ENCODE peak calls at places on chromosome 19, in ten cellular contexts. V is ELR; Y is RCC 7860; A is activated CD8-positive, alpha-beta memory T cell treated with anti-CD3 and anti-CD28 coated beads for 4 hours; E is hypothalamus; H is HTR-8/SVneo; L is endothelial cell; K is tibial artery; W is HuH-7; T is type B pancreatic cell. J is an unnamed sample.

GRCh38 chr19:32819415-32820400 is 49.9 kb downstream of the SLC7A9 start:
- DNase-seq in V (no peak), Y (no peak), A (no peak), E (no peak), H (no peak), L (no peak), K (no peak), W (no peak), T (no peak), J (no peak)

GRCh38 chr19:18763674-18764590 is 27.2 kb downstream of the COMP start:
- DNase-seq in V (peak), Y (peak), A (no peak), E (no peak), H (peak), L (no peak), K (no peak), W (no peak), T (no peak), J (peak)

GRCh38 chr19:42244452-42245220 is 2.2 kb upstream of the GSK3A start:
- DNase-seq in V (peak), Y (peak), A (peak), E (peak), H (peak), L (peak), K (peak), W (peak), T (peak), J (peak)

GRCh38 chr19:17125728-17126677 is 50.4 kb downstream of the MYO9B start:
- DNase-seq in V (no peak), Y (no peak), A (peak), E (no peak), H (no peak), L (no peak), K (peak), W (no peak), T (no peak), J (peak)

GRCh38 chr19:58555920-58556632 is 1.2 kb upstream of the CHMP2A start:
- DNase-seq in V (no peak), Y (no peak), A (no peak), E (no peak), H (no peak), L (no peak), K (peak), W (no peak), T (no peak), J (no peak)

GRCh38 chr19:21328402-21328801 is 808 bp downstream of the ZNF708 start:
- DNase-seq in V (peak), Y (no peak), A (no peak), E (no peak), H (no peak), L (no peak), K (no peak), W (peak), T (no peak), J (no peak)

GRCh38 chr19:4063369-4064072 is 3.2 kb downstream of the ZBTB7A start:
- DNase-seq in V (no peak), Y (no peak), A (no peak), E (no peak), H (no peak), L (no peak), K (no peak), W (no peak), T (no peak), J (peak)

GRCh38 chr19:47109541-47110375 is 3.8 kb downstream of the ZC3H4 start:
- DNase-seq in V (peak), Y (no peak), A (peak), E (no peak), H (no peak), L (no peak), K (no peak), W (no peak), T (no peak), J (no peak)

GRCh38 chr19:20124879-20125278 is 42.1 kb upstream of the ZNF486 start:
- DNase-seq in V (no peak), Y (no peak), A (no peak), E (no peak), H (no peak), L (no peak), K (no peak), W (no peak), T (no peak), J (no peak)

GRCh38 chr19:28633223-28634030 is 579.5 kb downstream of the UQCRFS1 start:
- DNase-seq in V (peak), Y (peak), A (no peak), E (no peak), H (no peak), L (peak), K (no peak), W (peak), T (no peak), J (peak)

GRCh38 chr19:12782174-12782423 is 6.7 kb upstream of the HOOK2 start:
- DNase-seq in V (no peak), Y (no peak), A (no peak), E (no peak), H (no peak), L (no peak), K (no peak), W (no peak), T (no peak), J (no peak)

GRCh38 chr19:42816901-42817300 is 51.4 kb upstream of the PSG8 start:
- DNase-seq in V (peak), Y (no peak), A (no peak), E (no peak), H (no peak), L (no peak), K (no peak), W (no peak), T (no peak), J (no peak)

GRCh38 chr19:35663981-35664380 is 2.3 kb upstream of the UPK1A start:
- DNase-seq in V (no peak), Y (no peak), A (no peak), E (no peak), H (no peak), L (no peak), K (no peak), W (no peak), T (no peak), J (no peak)

J was measured in lower lobe of right lung.